ENCODE peak calls at places on chromosomes 12 and 14, in four cellular contexts. One of them, this sample, is unnamed.
A peak's percentile ranks its signal among the peaks of the same experiment; 100 is the strongest.

GRCh38 chr12:104482113-104482512 is 25.4 kb downstream of the CHST11 start:
- DNase-seq in HT-29: no peak
- DNase-seq in non-pigmented ciliary epithelial cell: no peak
- DNase-seq in breast epithelium: no peak
- DNase-seq in this sample: no peak

GRCh38 chr12:39605501-39605900 is 14.1 kb downstream of the ABCD2 start:
- DNase-seq in non-pigmented ciliary epithelial cell: peak; percentile 62
- DNase-seq in HT-29: no peak
- DNase-seq in breast epithelium: no peak
- DNase-seq in this sample: no peak

GRCh38 chr12:106446429-106447092 is 89.0 kb downstream of the POLR3B start:
- DNase-seq in non-pigmented ciliary epithelial cell: no peak
- DNase-seq in HT-29: no peak
- DNase-seq in breast epithelium: no peak
- DNase-seq in this sample: no peak

GRCh38 chr12:51484119-51484518 is 59.5 kb downstream of the SLC4A8 start:
- DNase-seq in non-pigmented ciliary epithelial cell: no peak
- DNase-seq in breast epithelium: no peak
- DNase-seq in HT-29: no peak
- DNase-seq in this sample: no peak

GRCh38 chr12:19561411-19561961 is 122.2 kb downstream of the AEBP2 start:
- DNase-seq in HT-29: no peak
- DNase-seq in breast epithelium: no peak
- DNase-seq in non-pigmented ciliary epithelial cell: no peak
- DNase-seq in this sample: no peak

GRCh38 chr12:46105735-46106134 is 115.4 kb upstream of the SCAF11 start:
- DNase-seq in non-pigmented ciliary epithelial cell: no peak
- DNase-seq in breast epithelium: no peak
- DNase-seq in HT-29: no peak
- DNase-seq in this sample: no peak

GRCh38 chr14:70567791-70568190 is 32.7 kb downstream of the MED6 start:
- DNase-seq in breast epithelium: no peak
- DNase-seq in non-pigmented ciliary epithelial cell: no peak
- DNase-seq in HT-29: peak; percentile 44
- DNase-seq in this sample: no peak

GRCh38 chr14:55228261-55228660 is 36.9 kb upstream of the DLGAP5 start:
- DNase-seq in HT-29: no peak
- DNase-seq in breast epithelium: no peak
- DNase-seq in non-pigmented ciliary epithelial cell: no peak
- DNase-seq in this sample: no peak

GRCh38 chr12:105567061-105567460 is 236.6 kb downstream of the C12orf75 start:
- DNase-seq in breast epithelium: no peak
- DNase-seq in HT-29: no peak
- DNase-seq in non-pigmented ciliary epithelial cell: no peak
- DNase-seq in this sample: no peak

GRCh38 chr14:38721822-38722431 is 381.1 kb downstream of the SEC23A start:
- DNase-seq in HT-29: peak; percentile 72
- DNase-seq in breast epithelium: peak; percentile 21
- DNase-seq in non-pigmented ciliary epithelial cell: peak; percentile 15
- DNase-seq in this sample: no peak

GRCh38 chr12:21416611-21417121 is 20.8 kb upstream of the PYROXD1 start:
- DNase-seq in breast epithelium: no peak
- DNase-seq in non-pigmented ciliary epithelial cell: peak; percentile 48
- DNase-seq in HT-29: no peak
- DNase-seq in this sample: no peak

GRCh38 chr12:3365416-3366385 is 125.3 kb upstream of the PRMT8 start:
- DNase-seq in HT-29: no peak
- DNase-seq in non-pigmented ciliary epithelial cell: no peak
- DNase-seq in breast epithelium: no peak
- DNase-seq in this sample: no peak

GRCh38 chr14:102764220-102764671 is 13.0 kb upstream of the TRAF3 start:
- DNase-seq in HT-29: no peak
- DNase-seq in breast epithelium: no peak
- DNase-seq in non-pigmented ciliary epithelial cell: no peak
- DNase-seq in this sample: no peak

GRCh38 chr14:30521899-30522736 is 36.8 kb upstream of the G2E3 start:
- DNase-seq in non-pigmented ciliary epithelial cell: no peak
- DNase-seq in breast epithelium: no peak
- DNase-seq in HT-29: peak; percentile 35
- DNase-seq in this sample: peak; percentile 1

GRCh38 chr14:56357478-56357877 is 222.1 kb upstream of the TMEM260 start:
- DNase-seq in breast epithelium: no peak
- DNase-seq in HT-29: no peak
- DNase-seq in non-pigmented ciliary epithelial cell: no peak
- DNase-seq in this sample: no peak

GRCh38 chr12:57497223-57498142 is 9.6 kb downstream of the MARS1 start:
- DNase-seq in HT-29: no peak
- DNase-seq in breast epithelium: no peak
- DNase-seq in non-pigmented ciliary epithelial cell: no peak
- DNase-seq in this sample: no peak

GRCh38 chr14:59484611-59485174 is 376 bp downstream of the JKAMP start:
- DNase-seq in breast epithelium: no peak
- DNase-seq in non-pigmented ciliary epithelial cell: no peak
- DNase-seq in HT-29: no peak
- DNase-seq in this sample: no peak

GRCh38 chr12:76020281-76020680 is 11.3 kb downstream of the PHLDA1 start:
- DNase-seq in non-pigmented ciliary epithelial cell: no peak
- DNase-seq in HT-29: peak; percentile 75
- DNase-seq in breast epithelium: peak; percentile 93
- DNase-seq in this sample: no peak

GRCh38 chr12:64582111-64582510 is 28.2 kb upstream of the RASSF3 start:
- DNase-seq in non-pigmented ciliary epithelial cell: no peak
- DNase-seq in breast epithelium: no peak
- DNase-seq in HT-29: no peak
- DNase-seq in this sample: no peak

GRCh38 chr14:94127330-94127729 is 2.1 kb downstream of the IFI27L2 start:
- DNase-seq in HT-29: no peak
- DNase-seq in non-pigmented ciliary epithelial cell: no peak
- DNase-seq in breast epithelium: peak; percentile 10
- DNase-seq in this sample: no peak

GRCh38 chr14:61330511-61330910 is 9.1 kb downstream of the PRKCH start:
- DNase-seq in HT-29: no peak
- DNase-seq in breast epithelium: no peak
- DNase-seq in non-pigmented ciliary epithelial cell: no peak
- DNase-seq in this sample: no peak

GRCh38 chr12:88310069-88310468 is 168.0 kb downstream of the TMTC3 start:
- DNase-seq in HT-29: no peak
- DNase-seq in breast epithelium: no peak
- DNase-seq in non-pigmented ciliary epithelial cell: peak; percentile 67
- DNase-seq in this sample: no peak

GRCh38 chr12:15404485-15404884 is 82.2 kb downstream of the PTPRO start:
- DNase-seq in breast epithelium: no peak
- DNase-seq in non-pigmented ciliary epithelial cell: peak; percentile 31
- DNase-seq in HT-29: no peak
- DNase-seq in this sample: no peak

GRCh38 chr12:105534068-105534467 is 203.6 kb downstream of the C12orf75 start:
- DNase-seq in non-pigmented ciliary epithelial cell: no peak
- DNase-seq in breast epithelium: no peak
- DNase-seq in HT-29: no peak
- DNase-seq in this sample: no peak

GRCh38 chr12:42237052-42237852 is 796 bp downstream of the YAF2 start:
- DNase-seq in non-pigmented ciliary epithelial cell: no peak
- DNase-seq in HT-29: peak; percentile 78
- DNase-seq in breast epithelium: peak; percentile 55
- DNase-seq in this sample: peak; percentile 72

GRCh38 chr14:21202463-21203358 is 46.8 kb upstream of the OR5AU1 start:
- DNase-seq in HT-29: no peak
- DNase-seq in non-pigmented ciliary epithelial cell: no peak
- DNase-seq in breast epithelium: no peak
- DNase-seq in this sample: no peak

GRCh38 chr14:49593016-49593415 is 5.7 kb upstream of the LRR1 start:
- DNase-seq in HT-29: no peak
- DNase-seq in non-pigmented ciliary epithelial cell: peak; percentile 65
- DNase-seq in breast epithelium: no peak
- DNase-seq in this sample: no peak

This sample was measured in naive B cell.